ENCODE peak calls at places on chromosome 4, in seven cellular contexts. One of them, this sample, is unnamed.
A peak's percentile ranks its signal among the peaks of the same experiment; 100 is the strongest.

GRCh38 chr4:157014621-157015591 is 43.3 kb upstream of the PDGFC start:
- DNase-seq in psoas muscle: no peak
- DNase-seq in heart left ventricle: no peak
- DNase-seq in heart right ventricle: no peak
- DNase-seq in A549: no peak
- DNase-seq in OCI-LY7: no peak
- DNase-seq in colonic mucosa: no peak
- DNase-seq in this sample: no peak

GRCh38 chr4:88823058-88823919 is 125.7 kb upstream of the NAP1L5 start:
- DNase-seq in colonic mucosa: peak; percentile 93
- DNase-seq in OCI-LY7: no peak
- DNase-seq in psoas muscle: peak; percentile 91
- DNase-seq in heart left ventricle: peak; percentile 92
- DNase-seq in heart right ventricle: peak; percentile 82
- DNase-seq in A549: peak; percentile 88
- DNase-seq in this sample: peak; percentile 91

GRCh38 chr4:136769717-136770116 is 762.6 kb downstream of the PCDH18 start:
- DNase-seq in heart left ventricle: no peak
- DNase-seq in psoas muscle: no peak
- DNase-seq in OCI-LY7: no peak
- DNase-seq in colonic mucosa: no peak
- DNase-seq in heart right ventricle: no peak
- DNase-seq in A549: no peak
- DNase-seq in this sample: no peak

GRCh38 chr4:73451978-73452747 is 16.1 kb downstream of the AFP start:
- DNase-seq in heart left ventricle: no peak
- DNase-seq in A549: no peak
- DNase-seq in colonic mucosa: no peak
- DNase-seq in OCI-LY7: no peak
- DNase-seq in heart right ventricle: no peak
- DNase-seq in psoas muscle: no peak
- DNase-seq in this sample: no peak

GRCh38 chr4:86840858-86841257 is 8.3 kb downstream of the SLC10A6 start:
- DNase-seq in OCI-LY7: no peak
- DNase-seq in colonic mucosa: no peak
- DNase-seq in psoas muscle: no peak
- DNase-seq in heart left ventricle: no peak
- DNase-seq in heart right ventricle: no peak
- DNase-seq in A549: no peak
- DNase-seq in this sample: no peak

GRCh38 chr4:120517966-120518365 is 404.6 kb downstream of the PRDM5 start:
- DNase-seq in psoas muscle: no peak
- DNase-seq in colonic mucosa: peak; percentile 56
- DNase-seq in heart left ventricle: peak; percentile 50
- DNase-seq in heart right ventricle: no peak
- DNase-seq in A549: peak; percentile 74
- DNase-seq in OCI-LY7: no peak
- DNase-seq in this sample: no peak

GRCh38 chr4:54657556-54658313 is at the start of gene KIT:
- DNase-seq in OCI-LY7: no peak
- DNase-seq in heart right ventricle: peak; percentile 35
- DNase-seq in A549: no peak
- DNase-seq in colonic mucosa: peak; percentile 64
- DNase-seq in heart left ventricle: peak; percentile 33
- DNase-seq in psoas muscle: peak; percentile 69
- DNase-seq in this sample: peak; percentile 58

GRCh38 chr4:178966644-178967043 is 1524.4 kb upstream of the AGA start:
- DNase-seq in heart left ventricle: no peak
- DNase-seq in colonic mucosa: no peak
- DNase-seq in psoas muscle: no peak
- DNase-seq in A549: no peak
- DNase-seq in heart right ventricle: no peak
- DNase-seq in OCI-LY7: no peak
- DNase-seq in this sample: no peak

GRCh38 chr4:139208404-139208945 is 31.5 kb upstream of the ELF2 start:
- DNase-seq in A549: no peak
- DNase-seq in heart right ventricle: no peak
- DNase-seq in heart left ventricle: peak; percentile 25
- DNase-seq in OCI-LY7: peak; percentile 27
- DNase-seq in colonic mucosa: no peak
- DNase-seq in psoas muscle: no peak
- DNase-seq in this sample: no peak

GRCh38 chr4:174089711-174090110 is 193.8 kb downstream of the FBXO8 start:
- DNase-seq in OCI-LY7: no peak
- DNase-seq in heart right ventricle: no peak
- DNase-seq in colonic mucosa: no peak
- DNase-seq in A549: no peak
- DNase-seq in psoas muscle: no peak
- DNase-seq in heart left ventricle: no peak
- DNase-seq in this sample: no peak

GRCh38 chr4:26067035-26067434 is 153.0 kb downstream of the SMIM20 start:
- DNase-seq in OCI-LY7: no peak
- DNase-seq in heart left ventricle: no peak
- DNase-seq in A549: no peak
- DNase-seq in heart right ventricle: no peak
- DNase-seq in psoas muscle: no peak
- DNase-seq in colonic mucosa: no peak
- DNase-seq in this sample: no peak

GRCh38 chr4:184443318-184443717 is 31.0 kb downstream of the IRF2 start:
- DNase-seq in A549: no peak
- DNase-seq in heart left ventricle: no peak
- DNase-seq in colonic mucosa: no peak
- DNase-seq in OCI-LY7: no peak
- DNase-seq in psoas muscle: no peak
- DNase-seq in heart right ventricle: no peak
- DNase-seq in this sample: no peak

GRCh38 chr4:85778809-85779124 is 303.8 kb downstream of the ARHGAP24 start:
- DNase-seq in OCI-LY7: peak; percentile 48
- DNase-seq in heart right ventricle: no peak
- DNase-seq in psoas muscle: no peak
- DNase-seq in heart left ventricle: no peak
- DNase-seq in colonic mucosa: no peak
- DNase-seq in A549: no peak
- DNase-seq in this sample: no peak

GRCh38 chr4:40255722-40256281 is 59.0 kb downstream of the RHOH start:
- DNase-seq in colonic mucosa: no peak
- DNase-seq in A549: peak; percentile 96
- DNase-seq in heart right ventricle: no peak
- DNase-seq in heart left ventricle: no peak
- DNase-seq in OCI-LY7: no peak
- DNase-seq in psoas muscle: no peak
- DNase-seq in this sample: no peak

GRCh38 chr4:137768881-137769280 is 236.6 kb upstream of the PCDH18 start:
- DNase-seq in A549: no peak
- DNase-seq in heart left ventricle: no peak
- DNase-seq in psoas muscle: no peak
- DNase-seq in colonic mucosa: no peak
- DNase-seq in OCI-LY7: no peak
- DNase-seq in heart right ventricle: no peak
- DNase-seq in this sample: no peak

GRCh38 chr4:147831452-147832192 is 99.7 kb downstream of the ARHGAP10 start:
- DNase-seq in psoas muscle: peak; percentile 52
- DNase-seq in A549: peak; percentile 75
- DNase-seq in heart left ventricle: peak; percentile 39
- DNase-seq in OCI-LY7: no peak
- DNase-seq in colonic mucosa: peak; percentile 29
- DNase-seq in heart right ventricle: no peak
- DNase-seq in this sample: no peak

GRCh38 chr4:173489514-173489913 is 40.5 kb downstream of the HAND2 start:
- DNase-seq in heart right ventricle: no peak
- DNase-seq in heart left ventricle: no peak
- DNase-seq in colonic mucosa: no peak
- DNase-seq in OCI-LY7: no peak
- DNase-seq in psoas muscle: no peak
- DNase-seq in A549: no peak
- DNase-seq in this sample: no peak

GRCh38 chr4:139876328-139876941 is 210.8 kb downstream of the MGST2 start:
- DNase-seq in OCI-LY7: no peak
- DNase-seq in psoas muscle: no peak
- DNase-seq in heart left ventricle: peak; percentile 17
- DNase-seq in A549: no peak
- DNase-seq in heart right ventricle: no peak
- DNase-seq in colonic mucosa: no peak
- DNase-seq in this sample: no peak

DNA sequence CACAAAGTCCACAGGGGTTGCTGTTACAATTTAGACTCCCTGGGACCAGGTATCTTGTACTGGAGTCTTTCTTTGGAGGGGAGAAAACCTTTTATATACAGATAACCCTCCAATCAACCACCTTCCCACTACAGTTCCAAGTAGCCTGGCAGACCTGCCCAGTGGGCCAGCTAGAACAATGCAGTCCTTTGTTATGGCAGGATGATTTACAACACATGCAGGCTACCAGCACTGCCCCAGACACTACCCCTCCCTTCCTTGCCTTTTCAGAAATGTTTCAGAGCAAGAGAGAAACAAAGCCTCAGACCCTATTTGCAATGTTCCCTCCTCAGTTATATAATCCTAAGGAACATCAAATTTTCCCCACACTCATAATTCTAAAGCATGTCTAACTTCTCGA is 11.1 kb downstream of the RASL11B start:
- DNase-seq in psoas muscle: no peak
- DNase-seq in heart right ventricle: no peak
- DNase-seq in OCI-LY7: no peak
- DNase-seq in colonic mucosa: peak; percentile 38
- DNase-seq in A549: no peak
- DNase-seq in heart left ventricle: no peak
- DNase-seq in this sample: no peak
- H3K4me1 ChIP-seq in psoas muscle: peaks cover 26% of the 10 kb centered on the region
- H3K4me1 ChIP-seq in heart right ventricle: peaks cover 56% of the 10 kb centered on the region
- H3K4me1 ChIP-seq in OCI-LY7: no peaks in the 10 kb centered on the region
- H3K4me1 ChIP-seq in colonic mucosa: no peaks in the 10 kb centered on the region
- H3K4me1 ChIP-seq in A549: no peaks in the 10 kb centered on the region
- H3K4me1 ChIP-seq in heart left ventricle: peaks cover 17% of the 10 kb centered on the region
- H3K4me1 ChIP-seq in this sample: peaks cover 11% of the 10 kb centered on the region

DNA sequence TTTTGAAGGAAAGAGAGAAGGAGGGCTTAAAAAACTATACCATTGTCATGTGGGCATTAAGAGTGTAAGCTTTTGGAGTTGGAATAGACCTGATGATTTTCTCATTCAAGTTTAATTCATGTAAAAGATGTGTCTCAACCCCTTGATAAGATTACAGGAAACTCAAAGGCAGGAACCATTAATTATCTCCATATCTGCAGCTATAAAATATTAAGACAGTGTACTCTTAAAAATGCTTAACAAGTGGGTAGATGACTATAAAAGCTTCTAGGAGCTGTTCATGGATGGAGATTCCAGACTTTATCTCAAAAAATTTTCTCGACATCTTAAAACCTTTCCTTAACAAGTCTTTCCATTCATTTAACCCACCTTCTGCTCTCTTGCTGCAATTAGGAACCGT is 208.3 kb downstream of the PALLD start:
- DNase-seq in OCI-LY7: no peak
- DNase-seq in psoas muscle: no peak
- DNase-seq in heart right ventricle: no peak
- DNase-seq in heart left ventricle: no peak
- DNase-seq in colonic mucosa: no peak
- DNase-seq in A549: no peak
- DNase-seq in this sample: no peak
- H3K4me3 ChIP-seq in OCI-LY7: no peak overlapping the region
- H3K4me3 ChIP-seq in psoas muscle: no peak overlapping the region
- H3K4me3 ChIP-seq in heart right ventricle: no peak overlapping the region
- H3K4me3 ChIP-seq in heart left ventricle: no peak overlapping the region
- H3K4me3 ChIP-seq in colonic mucosa: no peak overlapping the region
- H3K4me3 ChIP-seq in A549: no peak overlapping the region
- H3K4me3 ChIP-seq in this sample: no peak overlapping the region

DNA sequence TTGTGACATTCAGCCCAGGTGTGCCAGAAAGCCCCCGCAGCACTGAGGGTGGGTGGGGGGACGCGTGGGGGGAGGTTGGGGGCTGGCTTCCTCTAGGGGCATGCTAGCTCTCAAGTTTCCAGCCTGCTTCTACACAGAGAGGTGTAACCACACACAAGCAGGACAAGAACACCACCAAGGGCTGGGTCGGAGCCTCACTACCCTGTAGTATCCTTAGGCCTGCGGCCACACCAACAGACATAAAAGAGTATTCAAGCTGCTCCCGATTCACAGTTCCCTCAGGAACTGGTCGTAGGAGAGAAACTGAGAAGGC is 1.8 kb downstream of the USP46 start:
- DNase-seq in psoas muscle: no peak
- DNase-seq in heart right ventricle: no peak
- DNase-seq in OCI-LY7: no peak
- DNase-seq in heart left ventricle: no peak
- DNase-seq in colonic mucosa: no peak
- DNase-seq in A549: no peak
- DNase-seq in this sample: no peak
- H3K27ac ChIP-seq in psoas muscle: peak overlapping the region; percentile 96
- H3K27ac ChIP-seq in heart right ventricle: no peak overlapping the region
- H3K27ac ChIP-seq in OCI-LY7: no peak overlapping the region
- H3K27ac ChIP-seq in heart left ventricle: peak overlapping the region; percentile 100
- H3K27ac ChIP-seq in colonic mucosa: no peak overlapping the region
- H3K27ac ChIP-seq in A549: no peak overlapping the region
- H3K27ac ChIP-seq in this sample: no peak overlapping the region

GRCh38 chr4:38949416-38950051 is 81.9 kb downstream of the FAM114A1 start:
- DNase-seq in colonic mucosa: no peak
- DNase-seq in heart right ventricle: no peak
- DNase-seq in OCI-LY7: peak; percentile 10
- DNase-seq in A549: no peak
- DNase-seq in heart left ventricle: no peak
- DNase-seq in psoas muscle: no peak
- DNase-seq in this sample: no peak
- H3K4me1 ChIP-seq in colonic mucosa: no peaks in the 10 kb centered on the region
- H3K4me1 ChIP-seq in heart right ventricle: no peaks in the 10 kb centered on the region
- H3K4me1 ChIP-seq in OCI-LY7: peaks cover 4% of the 10 kb centered on the region
- H3K4me1 ChIP-seq in A549: peaks cover 17% of the 10 kb centered on the region
- H3K4me1 ChIP-seq in heart left ventricle: no peaks in the 10 kb centered on the region
- H3K4me1 ChIP-seq in psoas muscle: peaks cover 12% of the 10 kb centered on the region
- H3K4me1 ChIP-seq in this sample: no peaks in the 10 kb centered on the region

GRCh38 chr4:185915817-185916216 is 103.8 kb upstream of the SORBS2 start:
- DNase-seq in OCI-LY7: no peak
- DNase-seq in psoas muscle: no peak
- DNase-seq in heart right ventricle: no peak
- DNase-seq in heart left ventricle: no peak
- DNase-seq in colonic mucosa: no peak
- DNase-seq in A549: no peak
- DNase-seq in this sample: no peak
- H3K4me3 ChIP-seq in OCI-LY7: no peak overlapping the region
- H3K4me3 ChIP-seq in psoas muscle: no peak overlapping the region
- H3K4me3 ChIP-seq in heart right ventricle: no peak overlapping the region
- H3K4me3 ChIP-seq in heart left ventricle: no peak overlapping the region
- H3K4me3 ChIP-seq in colonic mucosa: no peak overlapping the region
- H3K4me3 ChIP-seq in A549: no peak overlapping the region
- H3K4me3 ChIP-seq in this sample: no peak overlapping the region

This sample was measured in lower lobe of right lung.